ENCODE peak calls at places on chromosomes 1 and 21, in four cellular contexts. C is HCT116, H is K562, I is astrocyte. W is an unnamed sample.

GRCh38 chr1:85465791-85466134 is 804 bp upstream of the DDAH1 start:
- DNase-seq in C (no peak), H (no peak), I (no peak), W (no peak)

GRCh38 chr1:162649606-162650005 is 17.3 kb downstream of the DDR2 start:
- DNase-seq in C (no peak), H (no peak), I (no peak), W (peak; percentile 66)

GRCh38 chr1:156498447-156499193 is 2.0 kb downstream of the MEF2D start:
- DNase-seq in C (no peak), H (peak; percentile 41), I (peak; percentile 48), W (no peak)

GRCh38 chr1:16073490-16074104 is at the start of gene FAM131C:
- DNase-seq in C (no peak), H (peak; percentile 92), I (no peak), W (peak; percentile 82)

GRCh38 chr1:193952778-193953374 is 766.5 kb upstream of the B3GALT2 start:
- DNase-seq in C (no peak), H (no peak), I (no peak), W (no peak)

GRCh38 chr1:66533804-66534745 is at the start of gene SGIP1:
- DNase-seq in C (no peak), H (peak; percentile 18), I (peak; percentile 74), W (peak; percentile 77)

GRCh38 chr1:154866995-154867795 is 2.9 kb downstream of the KCNN3 start:
- DNase-seq in C (no peak), H (no peak), I (peak; percentile 73), W (peak; percentile 64)

GRCh38 chr1:21938791-21939538 is 1.9 kb upstream of the HSPG2 start:
- DNase-seq in C (no peak), H (no peak), I (peak; percentile 47), W (no peak)

GRCh38 chr1:20626524-20626923 is 6.7 kb upstream of the PINK1 start:
- DNase-seq in C (no peak), H (no peak), I (no peak), W (no peak)

GRCh38 chr1:6703016-6703415 is 1.4 kb upstream of the DNAJC11 start:
- DNase-seq in C (no peak), H (no peak), I (no peak), W (no peak)

GRCh38 chr21:29453511-29453910 is 154.8 kb downstream of the BACH1 start:
- DNase-seq in C (no peak), H (no peak), I (no peak), W (no peak)

GRCh38 chr1:183105449-183105848 is 80.6 kb upstream of the LAMC2 start:
- DNase-seq in C (no peak), H (no peak), I (peak; percentile 73), W (no peak)

GRCh38 chr1:64687725-64688285 is 57.1 kb upstream of the RAVER2 start:
- DNase-seq in C (no peak), H (no peak), I (peak; percentile 18), W (no peak)

GRCh38 chr1:41811051-41811795 is 107.5 kb downstream of the HIVEP3 start:
- DNase-seq in C (no peak), H (no peak), I (peak; percentile 57), W (no peak)

GRCh38 chr1:113538225-113538624 is 147.9 kb downstream of the MAGI3 start:
- DNase-seq in C (no peak), H (no peak), I (peak; percentile 49), W (no peak)

GRCh38 chr1:154591206-154591605 is 16.8 kb downstream of the ADAR start:
- DNase-seq in C (no peak), H (no peak), I (no peak), W (no peak)

GRCh38 chr1:235908742-235909520 is 42.2 kb upstream of the LYST start:
- DNase-seq in C (peak; percentile 51), H (no peak), I (peak; percentile 85), W (no peak)

GRCh38 chr1:91171906-91172305 is 150.1 kb upstream of the ZNF644 start:
- DNase-seq in C (no peak), H (no peak), I (no peak), W (no peak)

GRCh38 chr1:22452401-22452963 is 831 bp downstream of the ZBTB40 start:
- DNase-seq in C (no peak), H (no peak), I (peak; percentile 44), W (no peak)

GRCh38 chr21:38254970-38255369 is 1.8 kb upstream of the KCNJ15 start:
- DNase-seq in C (no peak), H (no peak), I (no peak), W (no peak)

GRCh38 chr1:9101510-9102146 is 27.3 kb downstream of the GPR157 start:
- DNase-seq in C (peak; percentile 19), H (peak; percentile 29), I (peak; percentile 43), W (peak; percentile 80)

GRCh38 chr1:18641005-18641941 is 10.6 kb downstream of the PAX7 start:
- DNase-seq in C (no peak), H (peak; percentile 38), I (no peak), W (peak; percentile 62)

GRCh38 chr21:34126691-34127090 is 53.3 kb downstream of the MRPS6 start:
- DNase-seq in C (no peak), H (no peak), I (peak; percentile 76), W (no peak)

GRCh38 chr21:31873275-31873695 is 465 bp downstream of the HUNK start:
- DNase-seq in C (no peak), H (no peak), I (no peak), W (peak; percentile 66)

GRCh38 chr1:45512641-45513054 is 9.0 kb downstream of the PRDX1 start:
- DNase-seq in C (peak; percentile 61), H (peak; percentile 57), I (peak; percentile 44), W (peak; percentile 84)

GRCh38 chr1:77438239-77438913 is 156.6 kb downstream of the AK5 start:
- DNase-seq in C (no peak), H (no peak), I (peak; percentile 78), W (no peak)

GRCh38 chr1:234779160-234779538 is 169.2 kb upstream of the IRF2BP2 start:
- DNase-seq in C (no peak), H (peak; percentile 32), I (no peak), W (peak; percentile 11)

GRCh38 chr21:42737969-42738590 is 84.7 kb downstream of the PDE9A start:
- DNase-seq in C (no peak), H (no peak), I (no peak), W (no peak)

GRCh38 chr1:106836708-106837107 is 219.8 kb upstream of the PRMT6 start:
- DNase-seq in C (no peak), H (no peak), I (no peak), W (no peak)

GRCh38 chr1:52403566-52404115 is 582 bp downstream of the ORC1 start:
- DNase-seq in C (peak; percentile 55), H (peak; percentile 78), I (peak; percentile 72), W (peak; percentile 61)

GRCh38 chr1:193105821-193106177 is 585 bp upstream of the GLRX2 start:
- DNase-seq in C (no peak), H (no peak), I (no peak), W (no peak)

GRCh38 chr1:48526045-48526714 is 54.2 kb upstream of the SPATA6 start:
- DNase-seq in C (no peak), H (no peak), I (no peak), W (peak; percentile 15)

GRCh38 chr1:155223017-155223416 is 14.5 kb downstream of the MTX1 start:
- DNase-seq in C (no peak), H (peak; percentile 6), I (no peak), W (no peak)

GRCh38 chr1:94438692-94439276 is 20.6 kb downstream of the ABCD3 start:
- DNase-seq in C (no peak), H (no peak), I (peak; percentile 25), W (no peak)

GRCh38 chr1:14138135-14138506 is 438.1 kb downstream of the PRDM2 start:
- DNase-seq in C (no peak), H (no peak), I (no peak), W (no peak)

GRCh38 chr21:33110340-33110715 is 40.4 kb downstream of the OLIG1 start:
- DNase-seq in C (no peak), H (no peak), I (no peak), W (no peak)
- TF ChIP-seq EZH2 in C (no peak), H (no peak), I (no peak), W (no peak)

GRCh38 chr1:208479435-208479834 is 235.3 kb upstream of the PLXNA2 start:
- DNase-seq in C (no peak), H (no peak), I (no peak), W (no peak)
- TF ChIP-seq EZH2 in C (no peak), H (no peak), I (no peak), W (no peak)

GRCh38 chr21:14384453-14384852 is 1.5 kb upstream of the HSPA13 start:
- DNase-seq in C (no peak), H (no peak), I (no peak), W (no peak)

GRCh38 chr21:14383596-14384210 is 757 bp upstream of the HSPA13 start:
- DNase-seq in C (no peak), H (no peak), I (peak; percentile 21), W (no peak)

GRCh38 chr21:14382835-14383595 is at the start of gene HSPA13:
- DNase-seq in C (peak; percentile 98), H (peak; percentile 90), I (peak; percentile 99), W (peak; percentile 100)

GRCh38 chr21:14382486-14382834 is 486 bp downstream of the HSPA13 start:
- DNase-seq in C (no peak), H (no peak), I (peak; percentile 12), W (no peak)

GRCh38 chr21:14388282-14388681 is 5.3 kb upstream of the HSPA13 start:
- DNase-seq in C (no peak), H (no peak), I (no peak), W (no peak)
- TF ChIP-seq EZH2 in C (no peak), H (no peak), I (no peak), W (no peak)

DNA sequence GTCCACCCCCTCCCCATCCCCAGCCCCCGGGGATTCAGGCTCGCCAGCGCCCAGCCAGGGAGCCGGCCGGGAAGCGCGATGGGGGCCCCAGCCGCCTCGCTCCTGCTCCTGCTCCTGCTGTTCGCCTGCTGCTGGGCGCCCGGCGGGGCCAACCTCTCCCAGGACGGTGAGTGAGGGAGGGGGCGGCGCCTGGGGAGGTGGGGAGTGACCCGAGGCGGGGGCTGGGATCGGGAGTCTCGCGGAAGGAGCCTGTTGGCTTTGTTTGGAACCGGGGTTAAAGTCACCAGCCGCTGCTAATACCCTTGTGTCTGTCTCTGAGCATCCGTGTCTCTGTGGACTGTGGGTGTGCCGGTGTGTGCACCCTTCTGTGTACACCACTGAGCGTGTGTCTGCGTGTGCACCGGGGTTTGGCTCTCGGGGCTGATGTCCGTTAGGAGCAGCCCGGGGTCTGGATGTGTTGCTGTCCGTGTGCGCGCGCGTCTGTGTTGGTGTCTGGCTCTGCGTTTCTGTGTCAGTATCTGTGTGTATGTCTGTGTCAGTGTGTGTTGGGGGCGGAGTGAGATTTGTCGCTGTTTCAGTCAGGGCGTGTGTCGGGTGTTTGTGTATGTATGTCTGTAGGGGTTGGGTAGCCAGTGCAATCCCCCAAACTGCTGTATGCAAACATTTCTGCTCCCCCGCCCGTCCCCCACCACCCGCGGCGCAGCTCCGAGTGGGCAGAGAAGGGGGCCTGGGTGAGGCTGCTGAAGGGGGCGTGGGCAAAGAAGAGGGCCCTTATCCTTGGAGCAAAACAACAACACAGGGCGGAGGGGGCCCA is 480 bp downstream of the CADM3 start:
- DNase-seq in C (no peak), H (no peak), I (no peak), W (peak; percentile 75)
- TF ChIP-seq EZH2 in C (no peak), H (no peak), I (peak; percentile 71), W (no peak)

DNA sequence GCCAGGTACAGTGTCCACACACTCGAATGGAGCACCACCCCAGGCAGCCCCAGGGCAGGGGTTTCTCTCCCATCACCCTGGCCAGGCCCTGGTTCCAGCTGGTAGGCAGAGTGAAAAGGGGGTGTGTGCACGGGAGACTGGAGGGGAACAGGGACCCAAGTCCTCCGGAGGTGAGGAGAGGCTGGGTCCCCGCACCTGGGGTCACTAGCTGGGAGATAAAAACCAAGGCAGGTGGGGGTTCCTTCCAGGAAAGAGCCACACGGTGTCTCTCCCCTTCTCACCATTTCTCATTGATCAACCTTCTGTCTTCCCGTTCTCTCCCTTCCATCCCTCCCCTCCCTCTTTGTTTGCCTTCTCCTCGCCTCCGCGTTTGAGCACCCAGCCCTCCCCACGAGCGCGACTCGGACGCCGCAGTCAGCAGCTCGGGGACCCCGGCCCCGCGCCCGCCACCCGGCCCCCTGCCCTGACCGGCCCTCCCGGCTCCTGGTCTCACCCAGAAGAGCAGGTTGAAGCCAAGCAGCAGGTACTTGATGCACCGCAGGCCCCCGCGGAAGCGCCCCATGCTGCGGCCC is 346 bp downstream of the TSPAN2 start:
- DNase-seq in C (no peak), H (no peak), I (no peak), W (no peak)
- TF ChIP-seq EZH2 in C (no peak), H (no peak), I (no peak), W (no peak)